ENCODE peak calls at places on chromosomes 2 and 18, in eight cellular contexts. One of them, this sample, is unnamed.

GRCh38 chr18:59837586-59837985 is 62.2 kb upstream of the PMAIP1 start:
- DNase-seq in GM10248: peak; percentile 72
- DNase-seq in bronchial epithelial cell: peak; percentile 71
- DNase-seq in neural crest cell: peak; percentile 20
- DNase-seq in CD4-positive, alpha-beta T cell: peak; percentile 3
- DNase-seq in 8988T: no peak
- DNase-seq in fibroblast of the conjunctiva: peak; percentile 49
- DNase-seq in hypothalamus: no peak
- DNase-seq in this sample: peak; percentile 78

GRCh38 chr2:2689313-2689712 is 358.2 kb upstream of the MYT1L start:
- DNase-seq in neural crest cell: no peak
- DNase-seq in CD4-positive, alpha-beta T cell: no peak
- DNase-seq in fibroblast of the conjunctiva: no peak
- DNase-seq in 8988T: no peak
- DNase-seq in hypothalamus: no peak
- DNase-seq in bronchial epithelial cell: no peak
- DNase-seq in GM10248: no peak
- DNase-seq in this sample: no peak

GRCh38 chr2:121501070-121501469 is 29.6 kb upstream of the RNU4ATAC start:
- DNase-seq in 8988T: no peak
- DNase-seq in neural crest cell: no peak
- DNase-seq in bronchial epithelial cell: peak; percentile 89
- DNase-seq in fibroblast of the conjunctiva: peak; percentile 64
- DNase-seq in GM10248: peak; percentile 22
- DNase-seq in hypothalamus: no peak
- DNase-seq in CD4-positive, alpha-beta T cell: no peak
- DNase-seq in this sample: peak; percentile 79

GRCh38 chr2:64859208-64860161 is 129.7 kb upstream of the SLC1A4 start:
- DNase-seq in CD4-positive, alpha-beta T cell: no peak
- DNase-seq in 8988T: peak; percentile 76
- DNase-seq in fibroblast of the conjunctiva: peak; percentile 83
- DNase-seq in GM10248: peak; percentile 79
- DNase-seq in hypothalamus: no peak
- DNase-seq in bronchial epithelial cell: peak; percentile 75
- DNase-seq in neural crest cell: peak; percentile 41
- DNase-seq in this sample: peak; percentile 80

GRCh38 chr18:76656925-76657324 is 161.9 kb upstream of the ZNF516 start:
- DNase-seq in hypothalamus: no peak
- DNase-seq in bronchial epithelial cell: no peak
- DNase-seq in neural crest cell: no peak
- DNase-seq in fibroblast of the conjunctiva: no peak
- DNase-seq in CD4-positive, alpha-beta T cell: no peak
- DNase-seq in GM10248: no peak
- DNase-seq in 8988T: no peak
- DNase-seq in this sample: no peak

GRCh38 chr2:241850544-241851324 is 8.0 kb downstream of the PDCD1 start:
- DNase-seq in bronchial epithelial cell: no peak
- DNase-seq in GM10248: peak; percentile 15
- DNase-seq in neural crest cell: no peak
- DNase-seq in CD4-positive, alpha-beta T cell: no peak
- DNase-seq in 8988T: peak; percentile 51
- DNase-seq in hypothalamus: no peak
- DNase-seq in fibroblast of the conjunctiva: no peak
- DNase-seq in this sample: no peak

GRCh38 chr18:79938196-79938595 is 13.3 kb downstream of the SLC66A2 start:
- DNase-seq in bronchial epithelial cell: no peak
- DNase-seq in CD4-positive, alpha-beta T cell: no peak
- DNase-seq in neural crest cell: no peak
- DNase-seq in hypothalamus: no peak
- DNase-seq in fibroblast of the conjunctiva: no peak
- DNase-seq in GM10248: no peak
- DNase-seq in 8988T: no peak
- DNase-seq in this sample: no peak

GRCh38 chr2:154238252-154238651 is 366.5 kb downstream of the GALNT13 start:
- DNase-seq in hypothalamus: no peak
- DNase-seq in 8988T: no peak
- DNase-seq in neural crest cell: no peak
- DNase-seq in CD4-positive, alpha-beta T cell: no peak
- DNase-seq in GM10248: no peak
- DNase-seq in fibroblast of the conjunctiva: no peak
- DNase-seq in bronchial epithelial cell: no peak
- DNase-seq in this sample: no peak

GRCh38 chr2:64101141-64101591 is 43.1 kb downstream of the PELI1 start:
- DNase-seq in fibroblast of the conjunctiva: no peak
- DNase-seq in neural crest cell: no peak
- DNase-seq in CD4-positive, alpha-beta T cell: no peak
- DNase-seq in GM10248: peak; percentile 44
- DNase-seq in 8988T: no peak
- DNase-seq in bronchial epithelial cell: no peak
- DNase-seq in hypothalamus: no peak
- DNase-seq in this sample: no peak

GRCh38 chr2:31931916-31932315 is 78.9 kb downstream of the MEMO1 start:
- DNase-seq in GM10248: no peak
- DNase-seq in hypothalamus: no peak
- DNase-seq in fibroblast of the conjunctiva: no peak
- DNase-seq in CD4-positive, alpha-beta T cell: no peak
- DNase-seq in bronchial epithelial cell: no peak
- DNase-seq in 8988T: no peak
- DNase-seq in neural crest cell: no peak
- DNase-seq in this sample: no peak

GRCh38 chr2:241035142-241035817 is 36.9 kb downstream of the SNED1 start:
- DNase-seq in GM10248: peak; percentile 37
- DNase-seq in hypothalamus: no peak
- DNase-seq in neural crest cell: no peak
- DNase-seq in CD4-positive, alpha-beta T cell: no peak
- DNase-seq in fibroblast of the conjunctiva: no peak
- DNase-seq in 8988T: no peak
- DNase-seq in bronchial epithelial cell: no peak
- DNase-seq in this sample: no peak

GRCh38 chr2:216047417-216047816 is 34.1 kb upstream of the MREG start:
- DNase-seq in hypothalamus: no peak
- DNase-seq in fibroblast of the conjunctiva: no peak
- DNase-seq in CD4-positive, alpha-beta T cell: no peak
- DNase-seq in 8988T: no peak
- DNase-seq in GM10248: no peak
- DNase-seq in neural crest cell: no peak
- DNase-seq in bronchial epithelial cell: no peak
- DNase-seq in this sample: no peak

GRCh38 chr18:77866309-77866708 is 616.7 kb downstream of the GALR1 start:
- DNase-seq in CD4-positive, alpha-beta T cell: no peak
- DNase-seq in fibroblast of the conjunctiva: no peak
- DNase-seq in 8988T: no peak
- DNase-seq in hypothalamus: no peak
- DNase-seq in GM10248: no peak
- DNase-seq in neural crest cell: no peak
- DNase-seq in bronchial epithelial cell: no peak
- DNase-seq in this sample: no peak

GRCh38 chr2:18362696-18363095 is 197.8 kb downstream of the RDH14 start:
- DNase-seq in CD4-positive, alpha-beta T cell: no peak
- DNase-seq in neural crest cell: no peak
- DNase-seq in bronchial epithelial cell: peak; percentile 74
- DNase-seq in GM10248: no peak
- DNase-seq in 8988T: no peak
- DNase-seq in hypothalamus: no peak
- DNase-seq in fibroblast of the conjunctiva: no peak
- DNase-seq in this sample: peak; percentile 58

GRCh38 chr2:97871096-97871780 is 124.5 kb downstream of the TMEM131 start:
- DNase-seq in GM10248: no peak
- DNase-seq in neural crest cell: no peak
- DNase-seq in CD4-positive, alpha-beta T cell: no peak
- DNase-seq in 8988T: no peak
- DNase-seq in hypothalamus: no peak
- DNase-seq in bronchial epithelial cell: peak; percentile 86
- DNase-seq in fibroblast of the conjunctiva: peak; percentile 39
- DNase-seq in this sample: peak; percentile 83

GRCh38 chr2:230054079-230054478 is 14.6 kb downstream of the SLC16A14 start:
- DNase-seq in bronchial epithelial cell: peak; percentile 86
- DNase-seq in neural crest cell: no peak
- DNase-seq in hypothalamus: no peak
- DNase-seq in GM10248: no peak
- DNase-seq in 8988T: no peak
- DNase-seq in CD4-positive, alpha-beta T cell: no peak
- DNase-seq in fibroblast of the conjunctiva: no peak
- DNase-seq in this sample: peak; percentile 85

This sample was measured in epithelial cell of esophagus.